ENCODE peak calls at places on chromosomes 5 and 9, in seven cellular contexts. One of them, this sample, is unnamed.

GRCh38 chr9:121684381-121685145 is 33.1 kb downstream of the DAB2IP start:
- DNase-seq in spleen: peak; percentile 78
- DNase-seq in ovary: no peak
- DNase-seq in tibial nerve: no peak
- DNase-seq in HCT116: no peak
- DNase-seq in stomach: peak; percentile 64
- DNase-seq in heart left ventricle: no peak
- DNase-seq in this sample: peak; percentile 38

GRCh38 chr5:142364251-142365145 is 39.7 kb upstream of the SPRY4 start:
- DNase-seq in spleen: peak; percentile 82
- DNase-seq in ovary: no peak
- DNase-seq in tibial nerve: peak; percentile 82
- DNase-seq in HCT116: no peak
- DNase-seq in stomach: no peak
- DNase-seq in heart left ventricle: peak; percentile 77
- DNase-seq in this sample: no peak

GRCh38 chr5:38921174-38921573 is 75.4 kb downstream of the OSMR start:
- DNase-seq in spleen: no peak
- DNase-seq in ovary: no peak
- DNase-seq in tibial nerve: no peak
- DNase-seq in HCT116: no peak
- DNase-seq in stomach: no peak
- DNase-seq in heart left ventricle: no peak
- DNase-seq in this sample: no peak

GRCh38 chr9:7342229-7342628 is 457.3 kb downstream of the DMAC1 start:
- DNase-seq in spleen: no peak
- DNase-seq in ovary: no peak
- DNase-seq in tibial nerve: no peak
- DNase-seq in HCT116: no peak
- DNase-seq in stomach: no peak
- DNase-seq in heart left ventricle: no peak
- DNase-seq in this sample: no peak

GRCh38 chr5:171495122-171495700 is 75.8 kb downstream of the FGF18 start:
- DNase-seq in spleen: no peak
- DNase-seq in ovary: no peak
- DNase-seq in tibial nerve: no peak
- DNase-seq in HCT116: peak; percentile 28
- DNase-seq in stomach: no peak
- DNase-seq in heart left ventricle: no peak
- DNase-seq in this sample: no peak

GRCh38 chr5:54533541-54534179 is 16.1 kb downstream of the SNX18 start:
- DNase-seq in spleen: no peak
- DNase-seq in ovary: peak; percentile 39
- DNase-seq in tibial nerve: no peak
- DNase-seq in HCT116: no peak
- DNase-seq in stomach: peak; percentile 55
- DNase-seq in heart left ventricle: peak; percentile 50
- DNase-seq in this sample: peak; percentile 45

GRCh38 chr5:126138475-126139005 is 284.7 kb upstream of the GRAMD2B start:
- DNase-seq in spleen: no peak
- DNase-seq in ovary: no peak
- DNase-seq in tibial nerve: no peak
- DNase-seq in HCT116: no peak
- DNase-seq in stomach: no peak
- DNase-seq in heart left ventricle: no peak
- DNase-seq in this sample: no peak

GRCh38 chr9:95083086-95083768 is 234.3 kb downstream of the FANCC start:
- DNase-seq in spleen: peak; percentile 52
- DNase-seq in ovary: peak; percentile 9
- DNase-seq in tibial nerve: no peak
- DNase-seq in HCT116: no peak
- DNase-seq in stomach: no peak
- DNase-seq in heart left ventricle: no peak
- DNase-seq in this sample: peak; percentile 11

GRCh38 chr5:6632324-6632930 is 417 bp downstream of the NSUN2 start:
- DNase-seq in spleen: no peak
- DNase-seq in ovary: no peak
- DNase-seq in tibial nerve: no peak
- DNase-seq in HCT116: no peak
- DNase-seq in stomach: no peak
- DNase-seq in heart left ventricle: peak; percentile 21
- DNase-seq in this sample: peak; percentile 14

GRCh38 chr9:125889524-125890473 is 142.6 kb downstream of the PBX3 start:
- DNase-seq in spleen: peak; percentile 82
- DNase-seq in ovary: peak; percentile 63
- DNase-seq in tibial nerve: peak; percentile 23
- DNase-seq in HCT116: no peak
- DNase-seq in stomach: peak; percentile 43
- DNase-seq in heart left ventricle: peak; percentile 50
- DNase-seq in this sample: peak; percentile 28

GRCh38 chr5:120207139-120207538 is 257.0 kb upstream of the PRR16 start:
- DNase-seq in spleen: no peak
- DNase-seq in ovary: no peak
- DNase-seq in tibial nerve: no peak
- DNase-seq in HCT116: no peak
- DNase-seq in stomach: no peak
- DNase-seq in heart left ventricle: no peak
- DNase-seq in this sample: no peak

GRCh38 chr9:98780059-98780749 is 16.2 kb downstream of the ANKS6 start:
- DNase-seq in spleen: no peak
- DNase-seq in ovary: no peak
- DNase-seq in tibial nerve: no peak
- DNase-seq in HCT116: no peak
- DNase-seq in stomach: no peak
- DNase-seq in heart left ventricle: no peak
- DNase-seq in this sample: no peak

GRCh38 chr5:123455640-123456039 is 32.4 kb upstream of the CEP120 start:
- DNase-seq in spleen: no peak
- DNase-seq in ovary: no peak
- DNase-seq in tibial nerve: no peak
- DNase-seq in HCT116: no peak
- DNase-seq in stomach: no peak
- DNase-seq in heart left ventricle: no peak
- DNase-seq in this sample: no peak

GRCh38 chr5:139481580-139482049 is 943 bp downstream of the STING1 start:
- DNase-seq in spleen: peak; percentile 78
- DNase-seq in ovary: no peak
- DNase-seq in tibial nerve: no peak
- DNase-seq in HCT116: no peak
- DNase-seq in stomach: no peak
- DNase-seq in heart left ventricle: peak; percentile 51
- DNase-seq in this sample: peak; percentile 31

GRCh38 chr5:145991044-145991575 is 54.7 kb downstream of the SH3RF2 start:
- DNase-seq in spleen: no peak
- DNase-seq in ovary: no peak
- DNase-seq in tibial nerve: no peak
- DNase-seq in HCT116: no peak
- DNase-seq in stomach: no peak
- DNase-seq in heart left ventricle: no peak
- DNase-seq in this sample: no peak

GRCh38 chr5:119400248-119400647 is 44.4 kb downstream of the TNFAIP8 start:
- DNase-seq in spleen: no peak
- DNase-seq in ovary: no peak
- DNase-seq in tibial nerve: no peak
- DNase-seq in HCT116: no peak
- DNase-seq in stomach: no peak
- DNase-seq in heart left ventricle: no peak
- DNase-seq in this sample: no peak

GRCh38 chr5:179336871-179337165 is 8.4 kb downstream of the ADAMTS2 start:
- DNase-seq in spleen: no peak
- DNase-seq in ovary: no peak
- DNase-seq in tibial nerve: no peak
- DNase-seq in HCT116: no peak
- DNase-seq in stomach: no peak
- DNase-seq in heart left ventricle: no peak
- DNase-seq in this sample: no peak

GRCh38 chr5:179339081-179339480 is 6.2 kb downstream of the ADAMTS2 start:
- DNase-seq in spleen: no peak
- DNase-seq in ovary: no peak
- DNase-seq in tibial nerve: no peak
- DNase-seq in HCT116: no peak
- DNase-seq in stomach: no peak
- DNase-seq in heart left ventricle: no peak
- DNase-seq in this sample: no peak

GRCh38 chr5:179336126-179336870 is 9.0 kb downstream of the ADAMTS2 start:
- DNase-seq in spleen: peak; percentile 59
- DNase-seq in ovary: no peak
- DNase-seq in tibial nerve: no peak
- DNase-seq in HCT116: no peak
- DNase-seq in stomach: no peak
- DNase-seq in heart left ventricle: no peak
- DNase-seq in this sample: no peak

GRCh38 chr5:179338123-179338676 is 7.1 kb downstream of the ADAMTS2 start:
- DNase-seq in spleen: peak; percentile 57
- DNase-seq in ovary: no peak
- DNase-seq in tibial nerve: no peak
- DNase-seq in HCT116: no peak
- DNase-seq in stomach: no peak
- DNase-seq in heart left ventricle: no peak
- DNase-seq in this sample: no peak

GRCh38 chr5:179337227-179338122 is 7.8 kb downstream of the ADAMTS2 start:
- DNase-seq in spleen: peak; percentile 61
- DNase-seq in ovary: no peak
- DNase-seq in tibial nerve: no peak
- DNase-seq in HCT116: no peak
- DNase-seq in stomach: no peak
- DNase-seq in heart left ventricle: no peak
- DNase-seq in this sample: no peak
- H3K36me3 ChIP-seq in spleen: no peaks in the 10 kb centered on the region
- H3K36me3 ChIP-seq in ovary: no peaks in the 10 kb centered on the region
- H3K36me3 ChIP-seq in tibial nerve: no peaks in the 10 kb centered on the region
- H3K36me3 ChIP-seq in HCT116: no peaks in the 10 kb centered on the region
- H3K36me3 ChIP-seq in stomach: no peaks in the 10 kb centered on the region
- H3K36me3 ChIP-seq in heart left ventricle: no peaks in the 10 kb centered on the region
- H3K36me3 ChIP-seq in this sample: no peaks in the 10 kb centered on the region

GRCh38 chr9:136327313-136327971 is at the start of gene GPSM1:
- DNase-seq in spleen: no peak
- DNase-seq in ovary: peak; percentile 80
- DNase-seq in tibial nerve: peak; percentile 36
- DNase-seq in HCT116: no peak
- DNase-seq in stomach: no peak
- DNase-seq in heart left ventricle: peak; percentile 73
- DNase-seq in this sample: peak; percentile 44
- H3K27ac ChIP-seq in spleen: peak within 1 kb of the TSS; percentile 64
- H3K27ac ChIP-seq in ovary: peak within 1 kb of the TSS; percentile 85
- H3K27ac ChIP-seq in tibial nerve: peak within 1 kb of the TSS; percentile 98
- H3K27ac ChIP-seq in HCT116: peak within 1 kb of the TSS; percentile 65
- H3K27ac ChIP-seq in stomach: peak within 1 kb of the TSS; percentile 47
- H3K27ac ChIP-seq in heart left ventricle: peak within 1 kb of the TSS; percentile 69
- H3K27ac ChIP-seq in this sample: peak within 1 kb of the TSS; percentile 44

GRCh38 chr5:135398855-135399837 is at the start of gene MACROH2A1:
- DNase-seq in spleen: peak; percentile 99
- DNase-seq in ovary: peak; percentile 91
- DNase-seq in tibial nerve: peak; percentile 86
- DNase-seq in HCT116: peak; percentile 38
- DNase-seq in stomach: peak; percentile 92
- DNase-seq in heart left ventricle: peak; percentile 92
- DNase-seq in this sample: peak; percentile 89
- TF ChIP-seq POLR2A in spleen: peak; percentile 80
- TF ChIP-seq POLR2A in ovary: peak; percentile 62
- TF ChIP-seq POLR2A in tibial nerve: peak; percentile 75
- TF ChIP-seq POLR2A in HCT116: peak; percentile 24
- TF ChIP-seq POLR2A in stomach: no peak
- TF ChIP-seq POLR2A in heart left ventricle: peak; percentile 87
- TF ChIP-seq POLR2A in this sample: peak; percentile 83

DNA sequence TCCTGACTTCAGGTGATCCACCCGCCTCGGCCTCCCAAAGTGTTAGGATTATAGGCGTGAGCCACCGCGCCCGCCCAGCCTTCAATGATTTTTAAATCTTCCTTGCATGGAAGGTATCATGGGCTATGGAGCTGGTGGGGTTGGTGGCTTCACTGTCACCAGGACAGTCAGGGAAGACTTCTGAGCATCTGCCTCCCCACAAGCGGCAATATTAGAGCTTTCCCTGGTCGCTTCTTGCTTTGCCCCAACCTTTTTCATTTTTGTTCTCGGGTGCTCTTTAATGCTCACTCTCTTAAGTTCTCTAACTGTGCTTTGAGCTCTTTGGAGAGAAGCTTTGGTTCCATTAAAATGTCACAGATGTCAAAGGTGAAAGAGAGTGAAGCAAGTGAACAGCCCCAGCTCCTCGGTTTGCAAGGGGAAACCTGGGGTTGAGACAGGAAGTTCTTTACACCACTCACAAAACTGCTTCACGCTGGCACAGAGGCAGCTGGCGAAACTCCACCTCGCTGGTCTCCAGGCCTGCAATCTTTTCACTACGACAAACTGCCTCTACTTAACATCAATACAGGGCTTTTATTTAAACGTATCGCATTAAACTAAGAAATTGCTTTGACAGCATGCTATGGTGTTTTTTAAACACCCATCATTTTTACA is 142.5 kb upstream of the RETREG1 start:
- DNase-seq in spleen: no peak
- DNase-seq in ovary: no peak
- DNase-seq in tibial nerve: no peak
- DNase-seq in HCT116: no peak
- DNase-seq in stomach: peak; percentile 70
- DNase-seq in heart left ventricle: no peak
- DNase-seq in this sample: no peak
- H3K36me3 ChIP-seq in spleen: peaks cover 6% of the 10 kb centered on the region
- H3K36me3 ChIP-seq in ovary: no peaks in the 10 kb centered on the region
- H3K36me3 ChIP-seq in tibial nerve: peaks cover 31% of the 10 kb centered on the region
- H3K36me3 ChIP-seq in HCT116: peaks cover 14% of the 10 kb centered on the region
- H3K36me3 ChIP-seq in stomach: peaks cover 37% of the 10 kb centered on the region
- H3K36me3 ChIP-seq in heart left ventricle: peaks cover 68% of the 10 kb centered on the region
- H3K36me3 ChIP-seq in this sample: peaks cover 3% of the 10 kb centered on the region

GRCh38 chr5:59001716-59002115 is 418.8 kb downstream of the RAB3C start:
- DNase-seq in spleen: no peak
- DNase-seq in ovary: no peak
- DNase-seq in tibial nerve: no peak
- DNase-seq in HCT116: no peak
- DNase-seq in stomach: no peak
- DNase-seq in heart left ventricle: no peak
- DNase-seq in this sample: no peak

GRCh38 chr5:59003124-59003523 is 420.2 kb downstream of the RAB3C start:
- DNase-seq in spleen: no peak
- DNase-seq in ovary: no peak
- DNase-seq in tibial nerve: no peak
- DNase-seq in HCT116: no peak
- DNase-seq in stomach: no peak
- DNase-seq in heart left ventricle: no peak
- DNase-seq in this sample: no peak

GRCh38 chr5:58999804-59000595 is 417.1 kb downstream of the RAB3C start:
- DNase-seq in spleen: no peak
- DNase-seq in ovary: no peak
- DNase-seq in tibial nerve: no peak
- DNase-seq in HCT116: peak; percentile 6
- DNase-seq in stomach: no peak
- DNase-seq in heart left ventricle: no peak
- DNase-seq in this sample: no peak

GRCh38 chr5:59002162-59002825 is 419.4 kb downstream of the RAB3C start:
- DNase-seq in spleen: no peak
- DNase-seq in ovary: no peak
- DNase-seq in tibial nerve: no peak
- DNase-seq in HCT116: no peak
- DNase-seq in stomach: no peak
- DNase-seq in heart left ventricle: no peak
- DNase-seq in this sample: no peak

GRCh38 chr5:59001154-59001553 is 418.3 kb downstream of the RAB3C start:
- DNase-seq in spleen: no peak
- DNase-seq in ovary: no peak
- DNase-seq in tibial nerve: no peak
- DNase-seq in HCT116: no peak
- DNase-seq in stomach: no peak
- DNase-seq in heart left ventricle: no peak
- DNase-seq in this sample: no peak
- H3K27ac ChIP-seq in spleen: no peak overlapping the region
- H3K27ac ChIP-seq in ovary: no peak overlapping the region
- H3K27ac ChIP-seq in tibial nerve: no peak overlapping the region
- H3K27ac ChIP-seq in HCT116: no peak overlapping the region
- H3K27ac ChIP-seq in stomach: no peak overlapping the region
- H3K27ac ChIP-seq in heart left ventricle: no peak overlapping the region
- H3K27ac ChIP-seq in this sample: no peak overlapping the region

GRCh38 chr9:129964901-129965734 is 77.9 kb downstream of the FNBP1 start:
- DNase-seq in spleen: no peak
- DNase-seq in ovary: peak; percentile 55
- DNase-seq in tibial nerve: no peak
- DNase-seq in HCT116: no peak
- DNase-seq in stomach: no peak
- DNase-seq in heart left ventricle: no peak
- DNase-seq in this sample: no peak
- TF ChIP-seq POLR2A in spleen: no peak
- TF ChIP-seq POLR2A in ovary: no peak
- TF ChIP-seq POLR2A in tibial nerve: no peak
- TF ChIP-seq POLR2A in HCT116: no peak
- TF ChIP-seq POLR2A in stomach: no peak
- TF ChIP-seq POLR2A in heart left ventricle: no peak
- TF ChIP-seq POLR2A in this sample: no peak

This sample was measured in body of pancreas.